ENCODE peak calls at places on chromosomes 3 and 15, in seven cellular contexts. X is NCI-H510A, A is NCI-H2081, D is iPS-NIHi11, Y is hippocampal formation, C is A172, V is breast epithelium. S is an unnamed sample.

GRCh38 chr15:66252411-66253295 is 897 bp downstream of the MEGF11 start:
- DNase-seq in X (peak; percentile 19), A (peak; percentile 70), D (peak; percentile 89), Y (no peak), C (peak; percentile 15), V (no peak), S (peak; percentile 46)

GRCh38 chr3:101548527-101549105 is 13.1 kb upstream of the TRMT10C start:
- DNase-seq in X (no peak), A (no peak), D (no peak), Y (no peak), C (no peak), V (no peak), S (no peak)

GRCh38 chr3:94101860-94102259 is 39.0 kb downstream of the NSUN3 start:
- DNase-seq in X (no peak), A (peak; percentile 2), D (no peak), Y (no peak), C (peak; percentile 8), V (no peak), S (no peak)

GRCh38 chr3:127853681-127854080 is 31.4 kb upstream of the MGLL start:
- DNase-seq in X (no peak), A (no peak), D (no peak), Y (no peak), C (no peak), V (no peak), S (peak; percentile 12)

GRCh38 chr3:147989344-147989743 is 580.2 kb downstream of the ZIC1 start:
- DNase-seq in X (no peak), A (no peak), D (no peak), Y (no peak), C (no peak), V (no peak), S (no peak)

GRCh38 chr15:35306361-35306981 is 221.4 kb upstream of the NANOGP8 start:
- DNase-seq in X (no peak), A (peak; percentile 13), D (peak; percentile 9), Y (no peak), C (peak; percentile 88), V (no peak), S (peak; percentile 54)

GRCh38 chr3:8954938-8955763 is 8.1 kb downstream of the RAD18 start:
- DNase-seq in X (no peak), A (no peak), D (no peak), Y (no peak), C (peak; percentile 24), V (no peak), S (no peak)

GRCh38 chr15:25775317-25775912 is 87.7 kb downstream of the ATP10A start:
- DNase-seq in X (no peak), A (peak; percentile 4), D (peak; percentile 49), Y (no peak), C (no peak), V (no peak), S (peak; percentile 26)

GRCh38 chr3:48410205-48411040 is 19.5 kb downstream of the PLXNB1 start:
- DNase-seq in X (no peak), A (no peak), D (no peak), Y (no peak), C (no peak), V (peak; percentile 15), S (no peak)

GRCh38 chr3:178777718-178778411 is 241.6 kb downstream of the KCNMB2 start:
- DNase-seq in X (no peak), A (peak; percentile 66), D (no peak), Y (no peak), C (peak; percentile 70), V (no peak), S (no peak)

GRCh38 chr3:181921220-181921619 is 209.5 kb downstream of the SOX2 start:
- DNase-seq in X (no peak), A (no peak), D (no peak), Y (no peak), C (no peak), V (no peak), S (no peak)